ENCODE peak calls at places on chromosomes 1 and 21, in seven cellular contexts. I, Y, K, O, D, M and S are unnamed samples.

GRCh38 chr1:36988311-36988710 is 46.0 kb downstream of the GRIK3 start:
- DNase-seq in O (no peak), I (peak; percentile 28), D (no peak), K (no peak), M (no peak), Y (no peak), S (no peak)

GRCh38 chr1:27343639-27344025 is 1.8 kb downstream of the SYTL1 start:
- DNase-seq in D (no peak), I (no peak), K (no peak), O (no peak), Y (no peak), M (no peak), S (no peak)

GRCh38 chr1:64974288-64974825 is 8.0 kb upstream of the JAK1 start:
- DNase-seq in Y (no peak), I (no peak), O (no peak), K (no peak), D (no peak), M (no peak), S (no peak)

GRCh38 chr1:179141592-179142244 is 59.8 kb downstream of the TOR3A start:
- DNase-seq in I (no peak), K (peak; percentile 88), D (no peak), M (no peak), O (no peak), Y (no peak), S (peak; percentile 68)

GRCh38 chr21:38787461-38788274 is 18.1 kb upstream of the ETS2 start:
- DNase-seq in I (no peak), D (no peak), K (peak; percentile 76), O (peak; percentile 83), Y (no peak), M (no peak), S (no peak)

GRCh38 chr1:156689035-156689959 is 12.1 kb upstream of the NES start:
- DNase-seq in D (peak; percentile 84), M (peak; percentile 74), Y (peak; percentile 76), K (peak; percentile 80), O (peak; percentile 80), I (peak; percentile 83), S (peak; percentile 91)

GRCh38 chr1:115090547-115090946 is 1.2 kb upstream of the TSPAN2 start:
- DNase-seq in I (no peak), K (peak; percentile 78), M (no peak), O (no peak), Y (no peak), D (peak; percentile 65), S (peak; percentile 35)

GRCh38 chr1:27958513-27958912 is 1.3 kb upstream of the XKR8 start:
- DNase-seq in I (peak; percentile 45), O (no peak), K (no peak), M (no peak), Y (no peak), D (no peak), S (no peak)

GRCh38 chr1:101150676-101151075 is 86.1 kb upstream of the S1PR1 start:
- DNase-seq in D (no peak), K (peak; percentile 41), I (no peak), M (no peak), O (no peak), Y (no peak), S (peak; percentile 21)

GRCh38 chr1:157739229-157739901 is 37.6 kb downstream of the FCRL2 start:
- DNase-seq in M (no peak), Y (no peak), K (no peak), D (no peak), I (no peak), O (no peak), S (no peak)

GRCh38 chr1:55839221-55839620 is 624.1 kb upstream of the USP24 start:
- DNase-seq in K (no peak), D (no peak), M (no peak), O (no peak), I (no peak), Y (no peak), S (no peak)

GRCh38 chr1:7388141-7388487 is 383.0 kb upstream of the VAMP3 start:
- DNase-seq in D (peak; percentile 57), I (peak; percentile 65), O (no peak), M (no peak), Y (no peak), K (no peak), S (no peak)

GRCh38 chr1:70874826-70875225 is 172.8 kb downstream of the PTGER3 start:
- DNase-seq in Y (no peak), O (no peak), I (no peak), D (no peak), M (no peak), K (no peak), S (no peak)

GRCh38 chr1:33123266-33123665 is 42.3 kb downstream of the AZIN2 start:
- DNase-seq in I (no peak), M (no peak), O (no peak), D (no peak), K (no peak), Y (no peak), S (no peak)

GRCh38 chr1:183289104-183289503 is 103.0 kb downstream of the LAMC2 start:
- DNase-seq in I (no peak), D (no peak), M (no peak), O (no peak), K (no peak), Y (no peak), S (no peak)

GRCh38 chr1:9239622-9240401 is 5.2 kb downstream of the H6PD start:
- DNase-seq in Y (peak; percentile 24), O (peak; percentile 69), K (peak; percentile 68), D (no peak), M (peak; percentile 72), I (peak; percentile 72), S (peak; percentile 91)

GRCh38 chr1:115036814-115037535 is 7.3 kb downstream of the TSHB start:
- DNase-seq in K (no peak), O (no peak), M (no peak), D (no peak), I (no peak), Y (no peak), S (no peak)

GRCh38 chr21:14879458-14879857 is 185.3 kb downstream of the NRIP1 start:
- DNase-seq in I (no peak), O (no peak), M (no peak), Y (no peak), K (no peak), D (no peak), S (no peak)

GRCh38 chr1:2104621-2105427 is 54.6 kb downstream of the PRKCZ start:
- DNase-seq in O (no peak), I (no peak), K (peak; percentile 30), Y (no peak), D (no peak), M (no peak), S (peak; percentile 57)

GRCh38 chr1:78304766-78305165 is 186.0 kb upstream of the PTGFR start:
- DNase-seq in Y (no peak), K (no peak), I (no peak), M (no peak), D (no peak), O (no peak), S (no peak)

DNA sequence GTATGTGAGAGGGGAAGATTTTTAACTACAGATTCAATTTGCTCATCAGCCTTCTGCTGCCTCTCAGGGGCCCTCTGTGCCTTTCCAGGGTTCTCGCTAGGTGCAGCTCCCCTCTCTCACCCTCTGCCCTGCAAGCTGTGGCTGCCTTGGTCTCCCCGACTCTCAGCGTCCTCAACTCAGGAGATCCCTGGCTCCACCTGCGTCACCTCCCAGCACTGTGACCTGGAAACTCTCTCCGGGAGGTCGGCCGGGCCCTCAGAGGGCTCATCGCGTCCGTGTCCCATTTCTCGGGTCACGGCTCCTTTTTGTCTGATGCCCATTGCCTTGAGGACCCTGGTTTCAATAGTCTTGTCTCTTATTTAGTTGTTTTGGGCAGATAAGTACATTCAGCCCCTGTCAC is 63.5 kb upstream of the ADARB1 start:
- DNase-seq in O (no peak), K (no peak), Y (no peak), D (no peak), I (no peak), M (no peak), S (no peak)
- H3K27ac ChIP-seq in O (no peak overlapping the region), K (peak overlapping the region; percentile 25), Y (no peak overlapping the region), D (no peak overlapping the region), I (no peak overlapping the region), M (no peak overlapping the region), S (no peak overlapping the region)

GRCh38 chr1:18803859-18804258 is 55.6 kb downstream of the TAS1R2 start:
- DNase-seq in D (no peak), O (no peak), Y (no peak), I (no peak), M (no peak), K (no peak), S (no peak)
- H3K4me1 ChIP-seq in D (no peaks in the 10 kb centered on the region), O (no peaks in the 10 kb centered on the region), Y (no peaks in the 10 kb centered on the region), I (no peaks in the 10 kb centered on the region), M (no peaks in the 10 kb centered on the region), K (no peaks in the 10 kb centered on the region), S (no peaks in the 10 kb centered on the region)

DNA sequence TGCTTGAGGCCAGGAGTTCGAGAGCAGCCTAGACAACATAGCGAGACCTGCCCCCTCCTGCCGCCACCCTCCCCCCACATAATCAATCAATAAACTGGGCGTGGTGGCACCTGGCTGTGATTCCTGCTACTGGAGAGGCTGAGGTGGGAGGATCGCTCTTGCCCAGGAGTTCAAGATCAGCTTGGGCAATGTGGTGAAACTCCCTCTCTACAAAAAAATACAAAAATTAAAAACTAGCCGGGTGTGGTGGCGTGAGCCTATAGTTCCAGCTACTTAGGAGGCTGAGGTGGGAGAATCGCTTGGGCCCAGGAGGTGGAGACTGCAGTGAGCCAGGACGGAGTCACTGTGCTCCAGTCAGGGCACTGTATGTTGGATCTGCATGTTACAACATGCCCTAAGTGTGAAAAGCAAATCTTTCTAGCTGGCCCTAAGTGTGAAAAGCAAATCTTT is 7.0 kb upstream of the MDM4 start:
- DNase-seq in Y (no peak), K (no peak), D (no peak), M (no peak), I (no peak), O (no peak), S (no peak)
- H3K4me3 ChIP-seq in Y (no peak overlapping the region), K (no peak overlapping the region), D (no peak overlapping the region), M (no peak overlapping the region), I (no peak overlapping the region), O (no peak overlapping the region), S (no peak overlapping the region)

GRCh38 chr1:209784276-209785169 is at the start of gene C1orf74:
- DNase-seq in K (peak; percentile 97), I (peak; percentile 100), D (peak; percentile 99), O (peak; percentile 99), Y (peak; percentile 98), M (peak; percentile 98), S (peak; percentile 98)

GRCh38 chr1:209787551-209787950 is 3.2 kb upstream of the C1orf74 start:
- DNase-seq in D (peak; percentile 66), Y (no peak), I (no peak), O (peak; percentile 54), M (no peak), K (peak; percentile 41), S (no peak)

GRCh38 chr1:209789245-209789644 is 4.9 kb upstream of the C1orf74 start:
- DNase-seq in M (no peak), D (no peak), Y (no peak), K (no peak), I (no peak), O (no peak), S (no peak)

GRCh38 chr1:209783338-209783737 is 1.0 kb downstream of the C1orf74 start:
- DNase-seq in K (no peak), I (no peak), O (no peak), D (no peak), M (no peak), Y (no peak), S (no peak)

DNA sequence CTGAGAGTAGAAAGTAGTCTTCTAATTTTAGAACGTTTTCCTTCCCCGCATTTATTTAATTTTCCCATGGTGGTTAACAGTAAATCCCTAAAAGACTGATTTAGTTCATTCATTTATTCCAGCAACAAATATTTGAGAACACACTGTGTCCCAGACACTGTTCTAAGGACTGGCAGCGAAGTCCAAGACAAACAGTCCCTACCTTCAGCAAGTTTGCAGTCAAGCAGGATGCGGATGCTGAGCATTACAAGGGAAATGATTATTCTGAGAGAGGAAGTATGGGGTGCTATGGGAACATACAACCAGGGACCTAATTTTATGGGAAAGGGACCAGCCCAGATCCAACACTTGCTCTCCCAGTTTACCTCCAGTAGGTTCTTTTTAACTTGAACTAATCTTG is 1.2 kb upstream of the C1orf74 start:
- DNase-seq in K (no peak), D (no peak), M (no peak), O (no peak), Y (no peak), I (no peak), S (no peak)
- H3K27ac ChIP-seq in K (no peak overlapping the region), D (peak overlapping the region; percentile 91), M (no peak overlapping the region), O (no peak overlapping the region), Y (no peak overlapping the region), I (no peak overlapping the region), S (no peak overlapping the region)